ENCODE peak calls at places on chromosome 21, in nine cellular contexts. O, J, B, C, T, K, M, D and I are unnamed samples.

GRCh38 chr21:32611471-32611997 is 643 bp downstream of the CFAP298 start:
- DNase-seq in O (peak), J (no peak), B (peak), C (peak), T (peak), K (no peak), M (peak), D (no peak), I (peak)

GRCh38 chr21:33940846-33941245 is 25.2 kb upstream of the ATP5PO start:
- DNase-seq in O (peak), J (no peak), B (peak), C (no peak), T (no peak), K (no peak), M (no peak), D (no peak), I (peak)

GRCh38 chr21:32484706-32485380 is 72.3 kb downstream of the EVA1C start:
- DNase-seq in O (no peak), J (peak), B (no peak), C (no peak), T (no peak), K (peak), M (no peak), D (no peak), I (no peak)

GRCh38 chr21:36186506-36187399 is 30.1 kb downstream of the DOP1B start:
- DNase-seq in O (no peak), J (no peak), B (no peak), C (no peak), T (no peak), K (no peak), M (no peak), D (no peak), I (no peak)

GRCh38 chr21:35943752-35944151 is 116.6 kb downstream of the SETD4 start:
- DNase-seq in O (no peak), J (no peak), B (no peak), C (no peak), T (no peak), K (no peak), M (no peak), D (no peak), I (no peak)

GRCh38 chr21:25639922-25640670 is 1.0 kb downstream of the JAM2 start:
- DNase-seq in O (peak), J (no peak), B (peak), C (no peak), T (peak), K (no peak), M (peak), D (no peak), I (no peak)

GRCh38 chr21:29083306-29083705 is 9.9 kb upstream of the CCT8 start:
- DNase-seq in O (no peak), J (no peak), B (no peak), C (no peak), T (no peak), K (no peak), M (no peak), D (no peak), I (no peak)

GRCh38 chr21:46092026-46092764 is 5.7 kb upstream of the COL6A2 start:
- DNase-seq in O (peak), J (peak), B (peak), C (no peak), T (no peak), K (peak), M (peak), D (peak), I (peak)

GRCh38 chr21:41370840-41371697 is 9.2 kb downstream of the MX2 start:
- DNase-seq in O (no peak), J (no peak), B (peak), C (no peak), T (no peak), K (no peak), M (no peak), D (no peak), I (no peak)

GRCh38 chr21:30146558-30147282 is 19.9 kb downstream of the CLDN17 start:
- DNase-seq in O (no peak), J (no peak), B (no peak), C (no peak), T (no peak), K (no peak), M (no peak), D (no peak), I (no peak)

GRCh38 chr21:44714905-44715304 is 3.5 kb upstream of the TSPEAR start:
- DNase-seq in O (no peak), J (no peak), B (no peak), C (no peak), T (no peak), K (no peak), M (no peak), D (peak), I (no peak)

GRCh38 chr21:36854391-36854790 is 112.1 kb downstream of the HLCS start:
- DNase-seq in O (peak), J (no peak), B (peak), C (peak), T (peak), K (no peak), M (peak), D (no peak), I (peak)

GRCh38 chr21:38136201-38136600 is 120.6 kb upstream of the KCNJ15 start:
- DNase-seq in O (peak), J (no peak), B (peak), C (no peak), T (no peak), K (no peak), M (peak), D (no peak), I (peak)

GRCh38 chr21:20459838-20460237 is 538.4 kb upstream of the NCAM2 start:
- DNase-seq in O (peak), J (no peak), B (no peak), C (no peak), T (no peak), K (no peak), M (peak), D (no peak), I (no peak)

GRCh38 chr21:31552826-31553225 is 106.7 kb upstream of the SOD1 start:
- DNase-seq in O (no peak), J (no peak), B (no peak), C (no peak), T (no peak), K (no peak), M (no peak), D (no peak), I (no peak)